ENCODE peak calls at places on chromosomes 12 and 14, in four cellular contexts. Z is RWPE2, I is heart right ventricle, Y is right lobe of liver. L is an unnamed sample.

GRCh38 chr14:51490205-51490604 is 161.5 kb upstream of the FRMD6 start:
- DNase-seq in Y (no peak), I (no peak), Z (no peak), L (no peak)

GRCh38 chr14:61025239-61026223 is 44.5 kb downstream of the SLC38A6 start:
- DNase-seq in Y (peak), I (peak), Z (no peak), L (peak)

GRCh38 chr14:52692248-52692962 is 3.0 kb downstream of the ERO1A start:
- DNase-seq in Y (no peak), I (no peak), Z (no peak), L (no peak)

GRCh38 chr12:86456241-86456640 is 200.1 kb upstream of the MGAT4C start:
- DNase-seq in Z (no peak), I (no peak), Y (no peak), L (no peak)

GRCh38 chr12:132886529-132887477 is 602 bp downstream of the CHFR start:
- DNase-seq in Z (no peak), I (peak), Y (peak), L (no peak)

GRCh38 chr12:99558113-99558512 is 89.4 kb upstream of the GARIN6 start:
- DNase-seq in I (no peak), Z (no peak), Y (no peak), L (no peak)

GRCh38 chr14:33237102-33237501 is 298.4 kb downstream of the NPAS3 start:
- DNase-seq in I (no peak), Y (no peak), Z (no peak), L (no peak)

GRCh38 chr12:78778339-78778738 is 86.2 kb upstream of the SYT1 start:
- DNase-seq in Y (no peak), I (no peak), Z (no peak), L (no peak)

GRCh38 chr12:51351913-51352532 is 5.5 kb upstream of the CELA1 start:
- DNase-seq in Y (no peak), I (peak), Z (no peak), L (no peak)

DNA sequence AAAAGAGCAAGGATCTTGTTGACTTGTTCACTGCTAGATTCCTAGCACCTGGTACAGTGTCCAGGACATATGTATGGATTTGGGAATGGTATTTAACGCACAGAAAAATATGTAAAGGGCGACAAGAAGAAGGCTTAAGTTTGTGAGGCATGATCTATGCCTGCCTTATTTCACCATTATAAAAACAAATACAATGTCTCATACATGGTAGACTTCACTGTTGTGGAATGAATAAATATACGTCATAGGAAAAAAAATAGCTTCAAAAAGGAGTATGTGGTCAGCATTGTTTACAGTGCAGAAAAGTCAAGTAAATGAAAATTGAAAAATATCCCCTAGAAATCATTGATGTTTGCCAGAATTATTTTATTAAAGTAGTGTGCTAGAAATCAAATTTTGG is 30.0 kb downstream of the HCFC2 start:
- DNase-seq in Y (no peak), I (no peak), Z (no peak), L (no peak)
- TF ChIP-seq CTCF in Y (no peak), I (no peak), Z (no peak), L (no peak)

GRCh38 chr12:95857799-95858198 is 953 bp upstream of the SNRPF start:
- DNase-seq in Z (no peak), Y (no peak), I (no peak), L (no peak)

GRCh38 chr12:95859947-95860850 is 1.4 kb downstream of the SNRPF start:
- DNase-seq in Z (no peak), Y (no peak), I (no peak), L (no peak)

GRCh38 chr12:95859344-95859816 is 628 bp downstream of the SNRPF start:
- DNase-seq in Y (no peak), I (no peak), Z (no peak), L (no peak)

GRCh38 chr12:95857151-95857550 is 1.6 kb upstream of the SNRPF start:
- DNase-seq in I (no peak), Y (no peak), Z (no peak), L (no peak)

GRCh38 chr12:95858451-95859343 is at the start of gene SNRPF:
- DNase-seq in Y (peak), Z (peak), I (peak), L (peak)
- TF ChIP-seq CTCF in Y (peak), Z (no peak), I (no peak), L (peak)

GRCh38 chr14:97760050-97760449 is 962.9 kb downstream of the VRK1 start:
- DNase-seq in Z (no peak), I (no peak), Y (no peak), L (no peak)
- TF ChIP-seq CTCF in Z (no peak), I (no peak), Y (no peak), L (no peak)

GRCh38 chr12:130179191-130179590 is 16.9 kb downstream of the FZD10 start:
- DNase-seq in Z (no peak), I (no peak), Y (no peak), L (no peak)
- TF ChIP-seq CTCF in Z (no peak), I (no peak), Y (no peak), L (no peak)